ENCODE peak calls at places on chromosome 1, in ten cellular contexts. C is AG09309, S is upper lobe of right lung, G is activated T-cell treated with anti-CD3 and anti-CD28 coated beads for 1 hour, R is amniotic stem cell, X is T-cell, O is EH, D is T-helper 2 cell, Q is neural crest cell, T is A549. H is an unnamed sample.

GRCh38 chr1:111517464-111518225 is 14.2 kb upstream of the ADORA3 start:
- DNase-seq in C (no peak), S (no peak), G (no peak), R (no peak), X (no peak), O (no peak), D (peak; percentile 18), Q (no peak), T (no peak), H (no peak)

GRCh38 chr1:158045639-158046038 is 52.2 kb downstream of the KIRREL1 start:
- DNase-seq in C (peak; percentile 27), S (no peak), G (no peak), R (no peak), X (no peak), O (peak; percentile 94), D (no peak), Q (no peak), T (no peak), H (peak; percentile 77)

GRCh38 chr1:84298688-84299535 is 2.6 kb upstream of the SAMD13 start:
- DNase-seq in C (no peak), S (peak; percentile 72), G (peak; percentile 11), R (no peak), X (peak; percentile 12), O (peak; percentile 43), D (no peak), Q (peak; percentile 36), T (peak; percentile 41), H (no peak)

GRCh38 chr1:172969611-172970010 is 81.1 kb downstream of the TNFSF18 start:
- DNase-seq in C (peak; percentile 83), S (no peak), G (no peak), R (no peak), X (no peak), O (peak; percentile 99), D (no peak), Q (no peak), T (peak; percentile 14), H (no peak)

GRCh38 chr1:160374701-160375443 is 8.0 kb downstream of the NHLH1 start:
- DNase-seq in C (no peak), S (no peak), G (no peak), R (no peak), X (no peak), O (no peak), D (no peak), Q (no peak), T (no peak), H (no peak)

GRCh38 chr1:230368871-230369270 is 57.3 kb downstream of the PGBD5 start:
- DNase-seq in C (no peak), S (no peak), G (no peak), R (no peak), X (no peak), O (no peak), D (no peak), Q (no peak), T (no peak), H (no peak)

GRCh38 chr1:47991187-47991586 is 6.0 kb downstream of the TRABD2B start:
- DNase-seq in C (no peak), S (no peak), G (no peak), R (no peak), X (no peak), O (peak; percentile 30), D (no peak), Q (no peak), T (no peak), H (no peak)

GRCh38 chr1:58874757-58875755 is 91.2 kb upstream of the JUN start:
- DNase-seq in C (no peak), S (no peak), G (no peak), R (no peak), X (no peak), O (peak; percentile 40), D (no peak), Q (peak; percentile 34), T (no peak), H (peak; percentile 35)

GRCh38 chr1:157597959-157598667 is at the start of gene FCRL4:
- DNase-seq in C (no peak), S (no peak), G (no peak), R (no peak), X (no peak), O (no peak), D (no peak), Q (no peak), T (no peak), H (no peak)

H was measured in iPS DF 19.7.